ENCODE peak calls at places on chromosomes 4 and X, in four cellular contexts. S, U, Z and X are unnamed samples.

GRCh38 chrX:20361890-20362262 is 95.2 kb upstream of the RPS6KA3 start:
- DNase-seq in Z (no peak), S (no peak), U (no peak), X (no peak)

GRCh38 chr4:74394476-74395136 is 29.7 kb downstream of the EREG start:
- DNase-seq in U (no peak), Z (no peak), S (no peak), X (no peak)

GRCh38 chr4:125313497-125313896 is 1.3 kb upstream of the FAT4 start:
- DNase-seq in Z (peak; percentile 94), S (no peak), U (no peak), X (peak; percentile 45)

GRCh38 chr4:95505149-95505548 is 43.6 kb downstream of the UNC5C start:
- DNase-seq in Z (no peak), U (no peak), S (no peak), X (no peak)

GRCh38 chr4:139890810-139891209 is 225.2 kb downstream of the MGST2 start:
- DNase-seq in U (no peak), Z (no peak), S (no peak), X (no peak)

GRCh38 chrX:109716431-109717028 is 16.5 kb downstream of the ACSL4 start:
- DNase-seq in U (no peak), Z (no peak), S (no peak), X (no peak)

GRCh38 chrX:39852496-39852895 is 245.3 kb downstream of the BCOR start:
- DNase-seq in S (no peak), Z (no peak), U (no peak), X (no peak)

GRCh38 chr4:12137556-12137955 is 708.9 kb upstream of the HS3ST1 start:
- DNase-seq in S (no peak), U (no peak), Z (no peak), X (no peak)

GRCh38 chr4:118989098-118990080 is 100.7 kb downstream of the SYNPO2 start:
- DNase-seq in S (no peak), Z (no peak), U (no peak), X (no peak)

GRCh38 chrX:110226931-110227330 is 91.0 kb downstream of the AMMECR1 start:
- DNase-seq in U (no peak), S (no peak), Z (no peak), X (no peak)

GRCh38 chr4:48025005-48025404 is 8.4 kb downstream of the NIPAL1 start:
- DNase-seq in S (no peak), Z (no peak), U (no peak), X (no peak)

GRCh38 chr4:154491731-154492249 is at the start of gene DCHS2:
- DNase-seq in U (no peak), Z (peak; percentile 80), S (peak; percentile 37), X (peak; percentile 54)

GRCh38 chr4:128553665-128554515 is 255.6 kb upstream of the JADE1 start:
- DNase-seq in S (no peak), Z (no peak), U (no peak), X (no peak)

GRCh38 chrX:116204947-116205346 is 34.4 kb downstream of the AGTR2 start:
- DNase-seq in U (no peak), Z (peak; percentile 56), S (no peak), X (no peak)

GRCh38 chr4:14679906-14680305 is 322.4 kb upstream of the CPEB2 start:
- DNase-seq in S (no peak), Z (no peak), U (no peak), X (no peak)

GRCh38 chr4:77617203-77617602 is 11.6 kb downstream of the CXCL13 start:
- DNase-seq in S (no peak), U (no peak), Z (no peak), X (no peak)

GRCh38 chrX:151815461-151815860 is 80.9 kb downstream of the CNGA2 start:
- DNase-seq in S (no peak), U (no peak), Z (no peak), X (no peak)

GRCh38 chr4:150366487-150366999 is 215.4 kb upstream of the MAB21L2 start:
- DNase-seq in S (no peak), U (no peak), Z (peak; percentile 77), X (no peak)

GRCh38 chr4:6197433-6198174 is 2.7 kb downstream of the JAKMIP1 start:
- DNase-seq in U (no peak), Z (no peak), S (no peak), X (no peak)

GRCh38 chr4:66169341-66169740 is 499.1 kb upstream of the EPHA5 start:
- DNase-seq in Z (peak; percentile 74), U (no peak), S (no peak), X (no peak)
- TF ChIP-seq CTCF in Z (peak; percentile 66), U (no peak), S (no peak), X (peak; percentile 14)

GRCh38 chr4:105670684-105671083 is 37.8 kb downstream of the INTS12 start:
- DNase-seq in S (no peak), U (no peak), Z (no peak), X (no peak)

GRCh38 chr4:105661028-105661427 is 47.5 kb downstream of the INTS12 start:
- DNase-seq in U (no peak), S (no peak), Z (no peak), X (no peak)

GRCh38 chr4:105662935-105663675 is 45.4 kb downstream of the INTS12 start:
- DNase-seq in S (no peak), U (no peak), Z (no peak), X (no peak)

GRCh38 chr4:105666693-105667092 is 41.8 kb downstream of the INTS12 start:
- DNase-seq in Z (peak; percentile 47), S (no peak), U (no peak), X (no peak)
- TF ChIP-seq CTCF in Z (peak; percentile 37), S (peak; percentile 28), U (no peak), X (no peak)

GRCh38 chrX:45824471-45824870 is 623.8 kb upstream of the DIPK2B start:
- DNase-seq in S (peak; percentile 28), U (no peak), Z (peak; percentile 27), X (no peak)
- TF ChIP-seq CTCF in S (no peak), U (no peak), Z (peak; percentile 28), X (no peak)

GRCh38 chrX:18895157-18895952 is 88.6 kb downstream of the PHKA2 start:
- DNase-seq in S (peak; percentile 54), Z (no peak), U (peak; percentile 69), X (no peak)
- TF ChIP-seq CTCF in S (peak; percentile 44), Z (no peak), U (no peak), X (no peak)